ENCODE peak calls at places on chromosomes 16 and 17, in ten cellular contexts. V, J, F, D, O, C, E, U, I and P are unnamed samples.

GRCh38 chr16:14186007-14186953 is 115.2 kb downstream of the MRTFB start:
- DNase-seq in V (no peak), J (peak), F (peak), D (no peak), O (peak), C (no peak), E (peak), U (peak), I (no peak), P (peak)

GRCh38 chr17:68909066-68909465 is 46.1 kb downstream of the ABCA8 start:
- DNase-seq in V (peak), J (no peak), F (peak), D (peak), O (no peak), C (peak), E (no peak), U (peak), I (no peak), P (no peak)

GRCh38 chr16:88971371-88972097 is 5.5 kb downstream of the CBFA2T3 start:
- DNase-seq in V (peak), J (peak), F (no peak), D (no peak), O (no peak), C (no peak), E (peak), U (no peak), I (no peak), P (no peak)

GRCh38 chr16:16116841-16117240 is 106.5 kb downstream of the ABCC6 start:
- DNase-seq in V (no peak), J (no peak), F (peak), D (no peak), O (no peak), C (no peak), E (no peak), U (no peak), I (no peak), P (no peak)

GRCh38 chr16:76059186-76059585 is 218.0 kb upstream of the CNTNAP4 start:
- DNase-seq in V (no peak), J (no peak), F (peak), D (no peak), O (no peak), C (no peak), E (no peak), U (no peak), I (no peak), P (no peak)

GRCh38 chr17:30716461-30717289 is 107.8 kb downstream of the CRLF3 start:
- DNase-seq in V (no peak), J (peak), F (peak), D (peak), O (no peak), C (peak), E (no peak), U (no peak), I (no peak), P (no peak)

GRCh38 chr17:8745586-8746500 is 1.2 kb upstream of the CCDC42 start:
- DNase-seq in V (peak), J (peak), F (peak), D (no peak), O (peak), C (peak), E (peak), U (peak), I (peak), P (peak)

GRCh38 chr16:21603920-21604319 is 4.5 kb downstream of the METTL9 start:
- DNase-seq in V (no peak), J (no peak), F (peak), D (no peak), O (peak), C (no peak), E (no peak), U (no peak), I (no peak), P (no peak)

GRCh38 chr17:144936-145670 is 7.7 kb downstream of the SCGB1C2 start:
- DNase-seq in V (no peak), J (peak), F (no peak), D (no peak), O (no peak), C (peak), E (no peak), U (no peak), I (no peak), P (peak)

DNA sequence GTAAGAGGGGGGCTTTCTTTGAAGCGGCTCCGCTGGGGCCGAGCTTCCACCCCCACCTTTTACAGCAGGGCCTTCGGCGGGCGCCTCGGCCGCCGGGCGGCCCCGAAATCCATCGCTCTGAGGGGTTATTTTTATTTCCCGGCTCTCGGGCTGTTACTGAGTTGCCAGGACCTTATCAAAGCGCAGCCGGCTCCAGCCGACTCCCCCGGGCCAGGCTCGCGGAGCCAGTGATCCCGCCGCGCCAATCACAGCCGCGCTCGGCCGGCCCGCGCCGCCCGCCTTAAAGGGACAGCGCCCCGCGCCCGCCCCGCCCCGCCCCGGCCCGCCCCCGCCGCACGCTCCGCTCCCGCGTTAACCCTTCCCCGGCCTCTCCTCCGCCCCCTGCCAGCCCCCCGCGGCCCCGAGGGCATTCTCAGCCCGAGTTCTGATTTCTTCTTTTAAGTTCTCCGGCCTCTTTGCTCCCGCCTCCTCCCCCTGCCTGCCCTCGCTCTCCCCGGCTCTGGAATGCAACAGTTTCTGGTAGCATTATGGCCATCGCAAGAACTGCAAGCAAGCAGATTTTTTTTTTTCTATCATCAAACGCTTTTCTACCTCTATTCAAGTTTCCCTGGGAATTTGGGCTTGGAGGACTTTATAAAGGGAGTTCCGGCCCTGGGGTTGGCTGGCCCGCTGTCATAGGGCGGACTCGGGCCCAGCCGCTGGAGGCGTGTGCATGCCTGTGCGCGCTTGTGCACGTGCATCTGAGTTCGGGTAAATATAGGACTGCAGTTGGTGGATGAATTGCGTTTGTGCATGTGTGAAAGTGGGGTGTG is at the start of gene AXIN2:
- DNase-seq in V (peak), J (peak), F (peak), D (peak), O (peak), C (peak), E (peak), U (peak), I (peak), P (peak)
- TF ChIP-seq CTCF in V (no peak), J (peak), F (peak), D (no peak), O (no peak), C (no peak), E (peak), U (peak), I (no peak), P (no peak)

GRCh38 chr17:64531955-64532371 is 25.2 kb downstream of the CEP95 start:
- DNase-seq in V (no peak), J (no peak), F (peak), D (no peak), O (no peak), C (no peak), E (no peak), U (no peak), I (no peak), P (no peak)

GRCh38 chr17:64535357-64535756 is 28.6 kb downstream of the CEP95 start:
- DNase-seq in V (no peak), J (no peak), F (no peak), D (no peak), O (no peak), C (no peak), E (no peak), U (no peak), I (no peak), P (no peak)

GRCh38 chr17:64533784-64534183 is 27.0 kb downstream of the CEP95 start:
- DNase-seq in V (no peak), J (no peak), F (no peak), D (no peak), O (no peak), C (no peak), E (no peak), U (no peak), I (no peak), P (no peak)

GRCh38 chr17:64532409-64532808 is 25.6 kb downstream of the CEP95 start:
- DNase-seq in V (no peak), J (no peak), F (no peak), D (no peak), O (no peak), C (no peak), E (no peak), U (no peak), I (no peak), P (no peak)

DNA sequence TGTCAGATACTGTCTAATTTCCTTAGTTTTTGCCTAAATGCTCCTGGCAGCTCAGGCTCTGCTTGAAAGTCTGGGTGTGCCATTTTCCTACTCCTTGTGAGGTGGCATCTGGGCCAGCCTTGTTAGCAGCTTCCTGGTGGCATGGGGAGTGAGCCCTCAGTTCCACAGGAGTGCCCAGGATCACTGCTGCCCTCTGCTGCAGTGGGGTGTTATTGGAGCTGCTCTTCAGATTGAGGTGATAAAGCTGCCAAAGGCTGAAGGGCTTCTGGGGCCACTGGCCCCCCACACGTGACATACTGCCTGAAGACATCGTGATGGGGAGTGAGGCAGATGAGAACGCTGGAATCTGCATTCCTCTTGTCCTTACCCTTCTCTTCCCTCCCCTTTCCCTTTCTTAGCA is 27.4 kb downstream of the CEP95 start:
- DNase-seq in V (no peak), J (no peak), F (no peak), D (no peak), O (no peak), C (no peak), E (no peak), U (no peak), I (no peak), P (peak)
- TF ChIP-seq CTCF in V (no peak), J (no peak), F (peak), D (peak), O (no peak), C (no peak), E (no peak), U (peak), I (no peak), P (no peak)

DNA sequence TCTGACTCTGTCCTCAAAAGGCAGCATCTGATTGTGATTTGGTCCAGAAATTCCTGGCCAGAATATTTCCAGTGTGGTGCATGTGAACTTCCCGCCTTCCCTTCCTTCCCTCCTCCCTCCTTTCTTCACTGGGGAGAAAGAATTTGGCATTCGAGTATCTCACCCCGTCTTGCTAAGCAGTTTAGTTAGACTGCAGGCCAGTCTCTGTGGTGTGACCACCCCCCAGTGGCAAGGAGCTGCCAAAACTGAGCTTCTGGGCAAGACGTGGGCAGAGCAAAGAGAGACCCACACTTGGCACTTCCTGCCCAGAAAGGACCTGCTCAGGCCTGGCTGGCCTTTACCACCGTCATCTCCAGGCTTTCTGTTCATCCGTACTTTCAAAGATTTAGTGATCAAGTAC is 36.4 kb downstream of the SNX20 start:
- DNase-seq in V (peak), J (no peak), F (no peak), D (no peak), O (no peak), C (no peak), E (no peak), U (peak), I (peak), P (no peak)
- TF ChIP-seq CTCF in V (no peak), J (peak), F (peak), D (peak), O (no peak), C (no peak), E (peak), U (peak), I (peak), P (no peak)

DNA sequence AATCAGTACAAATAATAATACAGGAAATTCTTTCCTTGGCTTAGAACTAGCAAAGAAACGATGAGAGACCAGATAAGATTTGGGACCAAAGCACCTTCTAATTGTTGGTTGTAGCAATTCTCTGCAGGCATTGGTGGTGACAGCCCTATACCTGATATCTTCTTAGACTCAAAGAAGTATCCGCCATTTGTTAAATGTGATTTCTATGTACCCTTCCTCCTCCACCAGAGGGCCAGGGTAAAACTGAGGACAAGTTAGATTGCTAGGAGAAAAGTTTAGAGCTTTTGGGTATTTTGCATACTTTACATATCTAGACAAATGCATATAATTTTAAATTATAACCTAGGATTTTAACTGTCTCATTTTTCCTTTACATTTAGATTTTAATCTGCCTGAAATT is 304.3 kb downstream of the HS3ST4 start:
- DNase-seq in V (no peak), J (no peak), F (no peak), D (no peak), O (no peak), C (no peak), E (no peak), U (no peak), I (no peak), P (no peak)
- TF ChIP-seq CTCF in V (no peak), J (no peak), F (no peak), D (no peak), O (no peak), C (no peak), E (no peak), U (no peak), I (no peak), P (peak)

DNA sequence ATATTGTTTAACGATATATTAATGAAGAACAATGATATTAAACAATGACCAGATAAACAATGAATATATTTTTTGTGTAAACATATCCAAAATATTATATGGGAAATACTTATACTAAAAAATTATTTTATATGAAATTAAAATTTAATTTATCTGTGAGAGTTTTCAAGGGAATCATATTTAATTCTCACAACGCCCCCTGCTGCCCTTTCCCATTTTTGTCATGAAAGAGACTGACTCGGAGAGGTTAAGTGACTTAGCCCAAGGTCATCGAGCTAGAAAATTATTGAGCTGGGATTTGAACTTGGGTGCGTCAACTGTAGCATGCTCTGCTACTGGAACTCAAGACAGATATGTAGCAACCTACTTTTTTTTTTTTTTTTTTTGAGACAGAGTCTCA is 7.2 kb upstream of the MYCBPAP start:
- DNase-seq in V (peak), J (no peak), F (peak), D (no peak), O (peak), C (no peak), E (no peak), U (peak), I (no peak), P (no peak)
- TF ChIP-seq CTCF in V (no peak), J (peak), F (peak), D (peak), O (peak), C (no peak), E (peak), U (peak), I (peak), P (peak)

DNA sequence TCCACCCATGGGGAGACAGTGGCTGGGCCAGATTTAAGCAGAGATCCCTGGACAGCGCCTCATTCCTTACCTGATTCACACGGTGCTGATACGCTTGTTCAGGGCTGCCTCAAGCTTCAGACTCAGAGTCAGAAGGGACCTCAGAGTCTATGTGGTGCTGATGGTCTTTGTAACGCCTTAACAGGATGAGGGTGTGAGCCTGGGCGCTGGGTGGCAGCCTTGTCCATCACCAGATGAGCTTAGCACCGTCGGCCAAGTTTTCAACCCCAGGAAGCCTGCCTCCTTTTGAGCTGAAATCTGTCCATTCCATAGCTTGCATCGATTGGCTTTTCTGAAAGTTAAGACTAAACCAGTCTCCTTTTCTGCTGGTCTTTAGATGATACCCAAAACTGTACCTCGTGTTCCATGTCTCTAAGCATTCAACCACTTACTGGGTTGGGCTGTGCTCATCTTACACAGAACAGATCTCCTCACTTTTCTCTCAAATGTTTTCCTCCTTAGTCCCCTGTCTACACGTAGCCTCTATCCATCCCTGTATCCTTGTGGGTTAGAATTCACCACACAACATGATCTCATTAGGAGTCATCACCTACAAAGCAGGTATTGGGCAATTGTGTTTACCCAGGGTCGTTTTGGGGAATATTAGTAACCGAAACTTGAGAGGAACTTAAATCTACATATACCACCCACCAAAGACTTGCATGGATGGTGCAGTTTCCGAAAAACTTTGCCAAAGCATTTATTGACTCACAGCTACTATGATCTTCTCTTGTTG is 573.4 kb downstream of the CDH13 start:
- DNase-seq in V (no peak), J (no peak), F (peak), D (no peak), O (no peak), C (no peak), E (peak), U (peak), I (no peak), P (no peak)
- TF ChIP-seq CTCF in V (no peak), J (peak), F (no peak), D (no peak), O (no peak), C (no peak), E (peak), U (peak), I (no peak), P (no peak)